ENCODE peak calls at places on chromosome 5, in ten cellular contexts. G is HTR-8/SVneo; S is activated T-helper 1 cell treated with Interleukin-2 at 50 U/mL for 16 hours; N is GM13977; P is SK-N-SH; X is bronchial epithelial cell; E is GM04504; F is HT-29; O is fibroblast of lung; U is stimulated activated CD8-positive, alpha-beta memory T cell treated with anti-CD3 and anti-CD28 coated beads, Interleukin-7, amount 100 ng/mL, for 24 hours. V is an unnamed sample.

GRCh38 chr5:100623719-100624118 is 88.5 kb downstream of the FAM174A start:
- DNase-seq in G (no peak), S (no peak), N (peak), P (no peak), X (peak), E (peak), F (peak), O (peak), U (no peak), V (no peak)

GRCh38 chr5:91296691-91297143 is 86.4 kb downstream of the ARRDC3 start:
- DNase-seq in G (no peak), S (no peak), N (no peak), P (no peak), X (peak), E (peak), F (peak), O (peak), U (no peak), V (no peak)

GRCh38 chr5:138470322-138471285 is 5.3 kb downstream of the EGR1 start:
- DNase-seq in G (no peak), S (no peak), N (no peak), P (peak), X (peak), E (no peak), F (no peak), O (peak), U (no peak), V (no peak)

GRCh38 chr5:120368923-120369715 is 95.0 kb upstream of the PRR16 start:
- DNase-seq in G (no peak), S (no peak), N (no peak), P (no peak), X (peak), E (no peak), F (peak), O (no peak), U (no peak), V (no peak)

GRCh38 chr5:80871541-80871961 is 88.6 kb upstream of the RASGRF2 start:
- DNase-seq in G (peak), S (no peak), N (no peak), P (no peak), X (peak), E (no peak), F (no peak), O (peak), U (no peak), V (no peak)

GRCh38 chr5:53035868-53036381 is 46.8 kb downstream of the ITGA2 start:
- DNase-seq in G (no peak), S (no peak), N (peak), P (no peak), X (peak), E (no peak), F (peak), O (peak), U (no peak), V (no peak)

GRCh38 chr5:58407042-58407709 is 52.7 kb downstream of the PLK2 start:
- DNase-seq in G (peak), S (no peak), N (no peak), P (no peak), X (peak), E (peak), F (no peak), O (peak), U (no peak), V (no peak)

GRCh38 chr5:120088831-120089230 is 375.3 kb upstream of the PRR16 start:
- DNase-seq in G (no peak), S (no peak), N (no peak), P (no peak), X (no peak), E (no peak), F (no peak), O (no peak), U (no peak), V (no peak)

GRCh38 chr5:9505215-9505614 is 40.7 kb downstream of the SEMA5A start:
- DNase-seq in G (no peak), S (no peak), N (no peak), P (no peak), X (no peak), E (no peak), F (no peak), O (peak), U (no peak), V (no peak)

GRCh38 chr5:14447958-14448881 is 133.4 kb upstream of the OTULINL start:
- DNase-seq in G (peak), S (no peak), N (peak), P (peak), X (no peak), E (no peak), F (no peak), O (peak), U (no peak), V (no peak)

GRCh38 chr5:68114641-68115040 is 100.9 kb upstream of the PIK3R1 start:
- DNase-seq in G (peak), S (no peak), N (no peak), P (no peak), X (peak), E (peak), F (no peak), O (peak), U (no peak), V (no peak)

GRCh38 chr5:4700082-4700481 is 440.0 kb upstream of the ADAMTS16 start:
- DNase-seq in G (no peak), S (no peak), N (no peak), P (peak), X (peak), E (no peak), F (peak), O (no peak), U (no peak), V (no peak)

GRCh38 chr5:153960269-153961215 is 78.2 kb downstream of the FAM114A2 start:
- DNase-seq in G (peak), S (no peak), N (no peak), P (no peak), X (no peak), E (no peak), F (no peak), O (no peak), U (no peak), V (no peak)

GRCh38 chr5:113242481-113243348 is 192.1 kb downstream of the TSSK1B start:
- DNase-seq in G (no peak), S (no peak), N (no peak), P (no peak), X (peak), E (no peak), F (no peak), O (no peak), U (no peak), V (no peak)

GRCh38 chr5:66518753-66519152 is 77.4 kb upstream of the MAST4 start:
- DNase-seq in G (no peak), S (no peak), N (no peak), P (no peak), X (peak), E (no peak), F (no peak), O (no peak), U (no peak), V (no peak)

GRCh38 chr5:15803280-15803679 is 303.3 kb downstream of the FBXL7 start:
- DNase-seq in G (no peak), S (no peak), N (no peak), P (no peak), X (no peak), E (no peak), F (no peak), O (no peak), U (no peak), V (no peak)

GRCh38 chr5:127746756-127747155 is 43.6 kb downstream of the CCDC192 start:
- DNase-seq in G (peak), S (no peak), N (peak), P (peak), X (peak), E (no peak), F (peak), O (peak), U (no peak), V (no peak)

GRCh38 chr5:162190-162564 is 29.1 kb upstream of the LRRC14B start:
- DNase-seq in G (no peak), S (no peak), N (no peak), P (no peak), X (no peak), E (no peak), F (no peak), O (no peak), U (no peak), V (no peak)

GRCh38 chr5:55914141-55914413 is 62.9 kb downstream of the IL31RA start:
- DNase-seq in G (no peak), S (no peak), N (no peak), P (no peak), X (no peak), E (no peak), F (no peak), O (no peak), U (no peak), V (no peak)

GRCh38 chr5:95794070-95794516 is 28.4 kb downstream of the GLRX start:
- DNase-seq in G (peak), S (no peak), N (no peak), P (no peak), X (no peak), E (no peak), F (no peak), O (no peak), U (no peak), V (no peak)

GRCh38 chr5:129245489-129245888 is 150.9 kb downstream of the ISOC1 start:
- DNase-seq in G (no peak), S (no peak), N (no peak), P (no peak), X (no peak), E (no peak), F (no peak), O (peak), U (no peak), V (no peak)

V was measured in activated naive CD8-positive, alpha-beta T cell treated with anti-CD3 and anti-CD28 coated beads, Interleukin-2, amount 10 ng/mL, durations not matched to agents 7 days and 5 days.